ENCODE peak calls at places on chromosome 5, in nine cellular contexts. T, X, N, K, F, D, E, H and Q are unnamed samples. For H3K36me3, the result is how much of the 10 kb centered on the place peaks cover.

GRCh38 chr5:131289738-131290137 is 25.9 kb downstream of the CDC42SE2 start:
- DNase-seq in K (no peak), D (no peak), E (no peak), F (no peak), X (no peak), H (no peak), T (no peak), N (no peak), Q (no peak)

GRCh38 chr5:81554647-81555046 is 160.7 kb upstream of the ACOT12 start:
- DNase-seq in H (no peak), K (no peak), X (no peak), T (no peak), D (no peak), E (no peak), F (no peak), N (no peak), Q (no peak)

GRCh38 chr5:53041071-53041692 is 52.0 kb downstream of the ITGA2 start:
- DNase-seq in D (no peak), K (no peak), X (no peak), N (no peak), H (no peak), F (peak), E (peak), T (no peak), Q (no peak)

GRCh38 chr5:60961685-60962084 is 16.7 kb downstream of the NDUFAF2 start:
- DNase-seq in T (no peak), N (peak), F (no peak), D (no peak), E (peak), X (no peak), H (no peak), K (no peak), Q (no peak)

GRCh38 chr5:78855026-78855425 is 130.1 kb downstream of the ARSB start:
- DNase-seq in F (no peak), H (no peak), D (no peak), T (no peak), X (no peak), N (peak), E (no peak), K (no peak), Q (no peak)

GRCh38 chr5:58363444-58363843 is 96.4 kb downstream of the PLK2 start:
- DNase-seq in H (no peak), F (no peak), K (no peak), D (no peak), T (no peak), E (no peak), N (no peak), X (no peak), Q (no peak)

GRCh38 chr5:126438267-126438666 is 15.1 kb downstream of the GRAMD2B start:
- DNase-seq in H (no peak), E (no peak), T (no peak), D (no peak), K (no peak), N (no peak), F (no peak), X (no peak), Q (no peak)

GRCh38 chr5:88743231-88743879 is 139.6 kb downstream of the MEF2C start:
- DNase-seq in E (peak), D (no peak), H (no peak), T (no peak), X (no peak), N (no peak), K (no peak), F (no peak), Q (no peak)

GRCh38 chr5:95852567-95852966 is 30.0 kb upstream of the GLRX start:
- DNase-seq in N (no peak), X (no peak), F (no peak), E (no peak), H (no peak), K (no peak), T (no peak), D (no peak), Q (no peak)

GRCh38 chr5:102713278-102713677 is 41.8 kb upstream of the PAM start:
- DNase-seq in D (no peak), T (no peak), H (no peak), F (no peak), K (no peak), E (no peak), N (no peak), X (no peak), Q (no peak)

GRCh38 chr5:134111741-134112647 is 2.5 kb upstream of the TCF7 start:
- DNase-seq in N (peak), E (peak), T (no peak), X (no peak), K (no peak), D (no peak), F (no peak), H (no peak), Q (no peak)

GRCh38 chr5:157059891-157060290 is 975 bp upstream of the HAVCR1 start:
- DNase-seq in K (no peak), N (no peak), D (no peak), H (no peak), F (no peak), X (no peak), T (no peak), E (peak), Q (no peak)

GRCh38 chr5:27727254-27727653 is 688.9 kb upstream of the CDH9 start:
- DNase-seq in T (no peak), X (no peak), H (no peak), N (no peak), E (no peak), F (no peak), D (no peak), K (no peak), Q (no peak)
- H3K27ac ChIP-seq in T (no peak), X (no peak), H (no peak), N (no peak), E (no peak), F (no peak), D (no peak), K (no peak), Q (no peak)

DNA sequence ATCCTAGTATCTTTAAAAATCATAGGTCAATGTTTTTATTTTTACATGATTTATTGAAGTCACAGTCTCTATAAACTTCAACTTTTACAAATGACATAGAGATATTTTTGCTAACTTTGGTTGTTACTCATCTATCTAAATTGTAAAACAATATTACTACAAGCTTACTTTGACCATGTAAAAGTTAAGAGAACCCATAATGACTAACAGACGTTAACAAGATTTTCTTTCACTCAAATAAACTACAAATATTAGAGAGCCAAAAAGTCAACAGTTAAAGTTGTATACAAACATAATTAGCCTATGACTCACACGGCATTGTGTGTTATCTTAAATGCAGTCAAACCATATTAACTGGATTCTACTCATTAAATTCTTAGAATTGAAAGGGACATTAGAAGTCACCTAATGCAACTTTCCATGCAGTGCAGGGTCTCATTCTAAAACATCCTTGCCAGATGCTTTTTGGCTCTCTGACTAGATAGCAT is 42.1 kb upstream of the UGT3A2 start:
- DNase-seq in F (no peak), E (peak), T (no peak), H (no peak), K (no peak), X (no peak), D (no peak), N (no peak), Q (no peak)
- H3K36me3 ChIP-seq in F (under half), E (under half), T (under half), H (under half), K (under half), X (under half), D (under half), N (under half), Q (under half)

DNA sequence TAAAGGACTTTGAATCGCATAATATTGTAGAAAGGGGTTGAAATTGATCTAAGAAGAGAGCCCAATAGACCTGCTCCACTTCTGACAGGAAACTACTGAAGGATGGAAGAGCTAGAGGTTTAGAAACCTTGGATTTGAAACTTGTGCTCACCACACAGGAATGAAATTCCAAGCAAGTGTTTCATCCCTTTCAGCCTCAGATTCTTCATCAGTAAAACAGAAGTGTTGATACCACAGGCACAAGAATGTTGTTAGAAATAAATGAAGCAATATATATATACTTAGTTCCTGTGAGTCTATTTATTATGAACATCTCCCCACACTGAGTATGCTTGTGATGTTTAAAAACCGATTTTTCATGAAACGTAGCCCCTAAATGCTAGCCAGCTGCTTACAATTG is 43.8 kb downstream of the PRRC1 start:
- DNase-seq in K (no peak), E (peak), H (no peak), T (no peak), N (peak), X (no peak), D (no peak), F (no peak), Q (no peak)
- H3K27ac ChIP-seq in K (no peak), E (no peak), H (no peak), T (no peak), N (no peak), X (no peak), D (no peak), F (no peak), Q (no peak)

GRCh38 chr5:98989723-98990122 is 60.9 kb upstream of the CHD1 start:
- DNase-seq in T (no peak), N (no peak), D (no peak), X (no peak), K (no peak), E (no peak), H (no peak), F (no peak), Q (no peak)

GRCh38 chr5:98992552-98992951 is 63.7 kb upstream of the CHD1 start:
- DNase-seq in H (no peak), T (no peak), X (no peak), D (no peak), K (no peak), E (no peak), N (no peak), F (no peak), Q (no peak)

GRCh38 chr5:98997000-98997399 is 68.2 kb upstream of the CHD1 start:
- DNase-seq in K (no peak), X (no peak), N (no peak), T (no peak), D (no peak), H (no peak), E (peak), F (no peak), Q (no peak)

GRCh38 chr5:98994636-98995035 is 65.8 kb upstream of the CHD1 start:
- DNase-seq in H (no peak), F (no peak), D (no peak), T (no peak), X (no peak), E (no peak), K (no peak), N (no peak), Q (no peak)

DNA sequence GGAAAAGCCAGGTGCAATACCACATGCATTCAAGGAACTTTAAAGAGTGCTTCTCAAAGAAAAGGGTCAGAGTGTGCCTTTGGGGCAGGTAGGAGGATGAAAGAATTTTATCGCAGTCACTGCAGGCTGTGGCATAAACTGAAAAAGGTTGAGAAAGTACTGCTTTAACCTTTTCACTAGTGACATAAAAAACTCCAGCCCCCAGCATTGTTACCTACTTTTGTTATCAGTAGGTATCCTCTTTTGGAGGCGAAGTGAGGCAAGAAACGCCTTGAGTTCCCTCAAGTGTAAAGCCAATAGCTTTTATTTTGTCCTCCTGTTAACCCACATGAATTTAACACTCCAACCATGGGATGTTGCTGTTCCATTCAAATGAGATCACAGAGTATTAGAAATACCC is 64.7 kb upstream of the CHD1 start:
- DNase-seq in T (no peak), D (no peak), N (no peak), K (no peak), X (no peak), H (no peak), E (no peak), F (no peak), Q (no peak)
- H3K36me3 ChIP-seq in T (under half), D (under half), N (under half), K (under half), X (under half), H (under half), E (under half), F (under half), Q (under half)

GRCh38 chr5:177372534-177372896 is 11.7 kb upstream of the SLC34A1 start:
- DNase-seq in N (no peak), K (no peak), D (no peak), F (no peak), H (no peak), T (no peak), E (no peak), X (no peak), Q (peak)

GRCh38 chr5:177371705-177372533 is 12.3 kb upstream of the SLC34A1 start:
- DNase-seq in D (no peak), H (no peak), K (no peak), F (no peak), N (no peak), E (no peak), T (no peak), X (no peak), Q (no peak)

GRCh38 chr5:177370488-177371119 is 12.9 kb downstream of the RGS14 start:
- DNase-seq in N (peak), E (peak), X (peak), D (peak), T (peak), H (peak), F (peak), K (peak), Q (peak)

GRCh38 chr5:177369913-177370487 is 12.3 kb downstream of the RGS14 start:
- DNase-seq in K (no peak), N (no peak), T (no peak), X (no peak), D (no peak), F (no peak), H (no peak), E (no peak), Q (no peak)

GRCh38 chr5:177371120-177371537 is 13.1 kb upstream of the SLC34A1 start:
- DNase-seq in X (no peak), E (no peak), N (no peak), K (no peak), F (no peak), T (no peak), D (no peak), H (no peak), Q (no peak)
- H3K27ac ChIP-seq in X (peak), E (no peak), N (no peak), K (peak), F (peak), T (no peak), D (peak), H (peak), Q (peak)

DNA sequence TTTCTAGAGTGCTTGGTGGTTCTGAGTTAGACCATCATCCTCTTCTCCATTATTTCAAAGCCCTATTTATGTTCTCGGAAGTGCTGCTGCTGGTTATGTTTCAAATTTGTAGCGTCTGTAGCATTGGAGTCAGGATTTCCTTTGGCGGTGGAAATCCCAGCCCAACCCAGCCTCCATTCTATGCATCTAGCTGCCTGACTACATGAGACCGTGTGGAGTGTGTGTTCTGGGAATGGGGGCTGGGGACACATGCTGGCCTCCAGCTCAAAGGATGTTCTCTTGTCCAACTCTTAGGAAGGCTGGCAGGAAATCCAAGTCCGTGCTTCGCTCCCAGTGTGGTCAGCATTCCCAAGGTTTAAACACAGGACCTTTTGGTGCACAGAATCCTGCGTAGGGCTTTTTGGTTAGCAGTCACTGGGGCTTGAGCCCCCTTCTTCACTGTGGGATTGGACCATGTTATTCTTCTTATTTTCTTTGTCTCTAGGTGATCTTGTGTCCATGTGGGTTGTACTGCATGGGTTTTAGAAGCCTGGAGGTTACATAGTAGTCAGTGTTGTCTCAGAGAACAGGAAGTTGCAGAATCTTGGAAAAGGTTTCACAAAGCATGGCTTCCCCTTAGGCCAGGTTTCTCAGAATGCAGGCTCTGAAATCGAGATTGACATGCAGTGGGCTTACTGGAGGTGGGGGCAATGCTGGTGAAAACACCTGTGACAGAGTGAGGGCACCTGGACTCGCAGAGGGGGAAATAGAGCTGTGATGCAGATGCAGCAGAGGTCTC is 132.2 kb downstream of the ARHGAP26 start:
- DNase-seq in D (no peak), F (no peak), X (no peak), T (no peak), H (no peak), N (no peak), E (no peak), K (no peak), Q (no peak)
- H3K36me3 ChIP-seq in D (under half), F (under half), X (under half), T (under half), H (under half), N (under half), E (under half), K (under half), Q (under half)

GRCh38 chr5:151195622-151196021 is 28.3 kb downstream of the CCDC69 start:
- DNase-seq in X (no peak), F (no peak), H (peak), N (no peak), K (no peak), E (peak), T (peak), D (no peak), Q (no peak)
- H3K27ac ChIP-seq in X (no peak), F (no peak), H (no peak), N (no peak), K (no peak), E (no peak), T (no peak), D (peak), Q (no peak)

GRCh38 chr5:144167998-144168397 is 2.5 kb downstream of the YIPF5 start:
- DNase-seq in H (no peak), N (no peak), T (no peak), K (no peak), E (no peak), D (no peak), F (no peak), X (no peak), Q (no peak)

GRCh38 chr5:144156767-144157171 is 13.7 kb downstream of the YIPF5 start:
- DNase-seq in E (peak), H (no peak), T (no peak), F (no peak), K (no peak), N (no peak), X (no peak), D (no peak), Q (no peak)

GRCh38 chr5:144166696-144167095 is 3.8 kb downstream of the YIPF5 start:
- DNase-seq in T (no peak), K (no peak), F (no peak), D (no peak), N (peak), X (no peak), H (no peak), E (peak), Q (no peak)

DNA sequence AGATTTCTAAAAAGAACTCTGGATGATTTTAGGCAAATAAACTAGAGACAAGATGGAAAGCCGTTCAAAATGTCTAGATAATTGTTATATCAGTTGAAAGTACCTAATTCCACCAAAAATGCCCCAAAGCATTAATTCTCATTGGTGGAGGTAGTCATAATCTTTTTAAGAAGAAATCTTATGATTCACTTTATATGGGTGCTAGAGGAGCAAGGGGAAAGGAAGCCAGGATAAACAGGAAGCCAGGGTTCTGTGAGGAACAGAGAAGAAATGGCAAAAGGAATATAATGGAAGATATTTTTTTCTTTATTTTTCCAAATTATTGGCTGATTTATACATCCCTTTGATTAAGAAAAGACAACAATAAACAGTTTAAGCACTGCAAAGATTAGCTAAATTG is 7.8 kb downstream of the YIPF5 start:
- DNase-seq in X (no peak), F (no peak), D (no peak), E (peak), K (no peak), T (no peak), H (no peak), N (no peak), Q (no peak)
- H3K36me3 ChIP-seq in X (half or more), F (half or more), D (under half), E (half or more), K (half or more), T (under half), H (half or more), N (under half), Q (under half)

GRCh38 chr5:142358648-142359047 is 33.8 kb upstream of the SPRY4 start:
- DNase-seq in X (no peak), E (no peak), N (no peak), F (no peak), T (no peak), D (no peak), H (peak), K (no peak), Q (no peak)
- H3K27ac ChIP-seq in X (no peak), E (no peak), N (no peak), F (no peak), T (no peak), D (no peak), H (no peak), K (no peak), Q (no peak)

GRCh38 chr5:154949758-154950157 is 8.9 kb downstream of the MRPL22 start:
- DNase-seq in E (no peak), D (no peak), K (no peak), T (no peak), F (no peak), X (no peak), N (peak), H (no peak), Q (no peak)
- H3K36me3 ChIP-seq in E (under half), D (under half), K (under half), T (under half), F (under half), X (under half), N (under half), H (under half), Q (under half)